ENCODE peak calls at places on chromosome 6, in five cellular contexts. B, I, J, O and T are unnamed samples. For H3K4me1, the result is how much of the 10 kb centered on the place peaks cover.

GRCh38 chr6:69098910-69099309 is 463.8 kb downstream of the ADGRB3 start:
- DNase-seq in J (no peak), B (no peak), O (no peak), I (no peak), T (no peak)

GRCh38 chr6:130840050-130840449 is 12.8 kb downstream of the SMLR1 start:
- DNase-seq in B (no peak), I (no peak), O (no peak), J (no peak), T (no peak)

GRCh38 chr6:127784468-127784867 is 116.4 kb downstream of the THEMIS start:
- DNase-seq in O (no peak), I (no peak), J (no peak), B (no peak), T (no peak)

GRCh38 chr6:26474439-26474881 is 16.7 kb downstream of the BTN2A1 start:
- DNase-seq in J (no peak), I (no peak), O (no peak), B (no peak), T (peak)

GRCh38 chr6:145865175-145865574 is 50.6 kb upstream of the FBXO30 start:
- DNase-seq in I (no peak), O (no peak), J (no peak), B (no peak), T (no peak)

GRCh38 chr6:13079096-13079758 is 249.1 kb downstream of the TBC1D7 start:
- DNase-seq in J (no peak), B (no peak), O (no peak), I (peak), T (no peak)

GRCh38 chr6:16511723-16512584 is 249.3 kb downstream of the ATXN1 start:
- DNase-seq in J (no peak), B (peak), O (no peak), I (no peak), T (peak)

GRCh38 chr6:71496018-71496800 is 207.6 kb downstream of the OGFRL1 start:
- DNase-seq in O (no peak), J (no peak), I (peak), B (no peak), T (peak)

GRCh38 chr6:89999154-89999553 is 104.9 kb downstream of the GJA10 start:
- DNase-seq in J (no peak), I (peak), O (peak), B (peak), T (peak)

GRCh38 chr6:51528556-51528955 is 558.9 kb downstream of the PKHD1 start:
- DNase-seq in J (peak), B (no peak), O (no peak), I (no peak), T (no peak)

GRCh38 chr6:149897855-149898744 is at the start of gene RAET1E:
- DNase-seq in B (no peak), O (no peak), J (no peak), I (no peak), T (no peak)

GRCh38 chr6:106163446-106163965 is 77.4 kb downstream of the PRDM1 start:
- DNase-seq in B (no peak), O (no peak), J (no peak), I (peak), T (peak)

GRCh38 chr6:125300992-125301434 is 754 bp downstream of the HDDC2 start:
- DNase-seq in O (no peak), B (no peak), I (peak), J (peak), T (no peak)

GRCh38 chr6:146785001-146785585 is 186.3 kb downstream of the ADGB start:
- DNase-seq in O (no peak), B (no peak), I (peak), J (peak), T (no peak)

GRCh38 chr6:142165227-142165626 is 18.2 kb downstream of the VTA1 start:
- DNase-seq in I (no peak), O (no peak), B (no peak), J (no peak), T (no peak)

GRCh38 chr6:163148781-163149534 is 265.6 kb upstream of the QKI start:
- DNase-seq in B (no peak), O (no peak), J (no peak), I (no peak), T (no peak)

GRCh38 chr6:18185624-18186023 is 30.4 kb downstream of the KDM1B start:
- DNase-seq in B (no peak), J (no peak), I (no peak), O (no peak), T (no peak)

GRCh38 chr6:18182568-18182967 is 27.3 kb downstream of the KDM1B start:
- DNase-seq in J (no peak), O (no peak), I (no peak), B (no peak), T (no peak)

GRCh38 chr6:18186033-18186432 is 30.8 kb downstream of the KDM1B start:
- DNase-seq in J (peak), O (no peak), I (peak), B (no peak), T (no peak)

GRCh38 chr6:18179770-18180393 is 24.7 kb downstream of the KDM1B start:
- DNase-seq in B (no peak), J (no peak), O (peak), I (no peak), T (peak)

DNA sequence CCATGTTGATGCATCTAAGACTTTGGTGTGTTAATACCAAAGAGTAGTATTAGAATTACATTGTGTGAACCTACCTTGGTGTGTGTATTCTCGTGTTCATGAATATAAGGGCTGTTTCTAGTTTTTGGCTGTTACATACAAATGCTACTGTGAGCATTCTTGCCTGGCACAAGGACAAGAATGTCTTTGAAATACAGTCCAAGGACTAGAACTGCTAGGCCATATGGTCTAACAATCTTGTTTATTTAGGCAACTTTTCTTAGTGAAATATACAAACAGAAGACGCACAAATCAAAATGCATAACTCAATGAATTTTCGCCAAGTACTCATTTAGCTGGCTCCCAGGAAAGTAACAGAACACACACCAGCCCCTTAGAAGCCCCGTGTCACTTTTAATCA is 28.5 kb downstream of the KDM1B start:
- DNase-seq in B (no peak), O (no peak), J (no peak), I (peak), T (no peak)
- H3K4me1 ChIP-seq in B (under half), O (under half), J (under half), I (under half), T (under half)

DNA sequence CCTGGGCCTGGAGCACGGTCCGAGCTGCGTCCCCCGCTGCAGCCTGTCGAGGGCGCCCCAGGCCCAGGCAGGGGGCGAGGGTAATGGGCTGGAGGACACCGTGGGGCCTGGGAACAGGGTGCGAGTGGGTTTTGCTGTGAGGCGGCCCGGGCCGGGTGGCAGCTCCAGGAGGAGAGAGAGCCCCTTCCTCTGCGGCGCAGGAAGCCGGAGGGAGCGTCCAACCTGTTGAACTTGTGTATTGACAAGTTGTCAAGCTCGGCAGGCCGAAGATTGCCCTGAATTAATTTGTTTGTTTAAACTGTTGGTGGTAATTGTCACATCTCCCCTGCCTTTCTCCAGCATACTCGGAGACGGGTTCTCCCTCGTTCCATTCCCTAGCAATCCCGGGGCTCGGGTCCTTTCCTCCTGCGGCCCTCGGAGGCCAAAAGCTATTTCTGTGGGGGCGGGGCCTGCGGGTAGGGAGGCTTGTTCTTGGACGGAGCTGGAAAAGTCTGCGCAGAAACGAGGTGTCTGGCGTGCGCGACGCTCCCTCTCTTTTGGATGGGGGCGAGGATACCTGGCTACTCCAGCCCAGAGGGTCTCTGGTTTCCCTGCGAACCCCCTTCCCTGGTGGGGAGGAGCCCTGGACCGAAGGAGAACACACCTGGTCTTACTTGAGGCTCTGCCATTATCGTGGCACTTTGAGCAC is 9.9 kb downstream of the NR2E1 start:
- DNase-seq in I (no peak), J (no peak), B (no peak), O (no peak), T (no peak)
- H3K4me3 ChIP-seq in I (no peak), J (peak), B (peak), O (peak), T (no peak)

DNA sequence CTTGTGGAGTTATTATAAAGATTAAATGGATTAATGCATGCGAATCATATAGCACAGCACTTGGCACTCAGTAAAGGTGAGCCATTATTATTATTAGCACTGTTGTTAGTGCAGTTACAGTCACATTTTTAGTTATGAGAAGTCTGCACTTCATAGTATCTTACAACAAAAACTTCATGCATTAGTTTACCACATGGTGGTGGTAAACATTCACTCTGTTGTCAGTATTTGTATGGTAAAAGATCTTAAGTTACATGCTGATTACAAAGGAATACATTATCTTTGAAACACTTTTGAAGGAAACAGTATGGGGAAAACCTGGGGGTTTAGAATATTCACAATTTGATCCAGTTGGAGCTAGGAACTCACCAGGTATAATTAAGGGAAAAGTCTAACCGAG is 20.8 kb downstream of the TMEM14A start:
- DNase-seq in O (no peak), B (no peak), I (peak), J (peak), T (no peak)
- TF ChIP-seq CTCF in O (no peak), B (no peak), I (no peak), J (peak), T (no peak)

DNA sequence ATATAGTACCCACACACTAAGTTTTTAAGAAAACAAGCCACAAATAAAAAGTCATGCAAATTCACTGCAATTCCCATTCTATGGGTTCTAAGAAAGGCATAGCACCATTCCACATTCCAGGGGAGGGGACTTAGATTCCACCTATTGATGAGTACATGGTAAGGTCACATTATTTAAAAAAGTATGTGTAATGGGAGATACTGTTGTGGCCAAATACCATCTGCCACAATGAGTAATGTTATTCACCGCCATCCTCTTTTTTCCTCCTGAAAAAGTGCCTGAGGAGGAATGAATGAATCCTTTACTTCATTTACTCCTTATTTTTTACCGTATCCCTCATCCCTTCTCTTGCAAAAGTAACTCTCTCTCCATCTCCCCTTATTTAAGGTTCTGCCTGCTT is 27.0 kb upstream of the ADGRF1 start:
- DNase-seq in O (no peak), J (peak), B (no peak), I (peak), T (no peak)
- H3K4me1 ChIP-seq in O (under half), J (under half), B (under half), I (under half), T (under half)

GRCh38 chr6:20642441-20642840 is 108.2 kb downstream of the CDKAL1 start:
- DNase-seq in I (no peak), O (no peak), B (no peak), J (no peak), T (no peak)
- H3K4me3 ChIP-seq in I (no peak), O (no peak), B (no peak), J (no peak), T (no peak)